ENCODE peak calls at places on chromosomes 3 and 15, in four cellular contexts. G is psoas muscle, U is tibial artery, Y is GM23248. T is an unnamed sample.

GRCh38 chr3:197114007-197114406 is 84.4 kb upstream of the MELTF start:
- DNase-seq in G (no peak), U (no peak), Y (no peak), T (no peak)

GRCh38 chr3:106842151-106842550 is 535.1 kb upstream of the CCDC54 start:
- DNase-seq in G (no peak), U (no peak), Y (no peak), T (no peak)

GRCh38 chr3:82568776-82569338 is 807.4 kb upstream of the GBE1 start:
- DNase-seq in G (no peak), U (no peak), Y (no peak), T (no peak)

GRCh38 chr3:114218006-114218405 is 19.4 kb downstream of the ZNF80 start:
- DNase-seq in G (no peak), U (no peak), Y (no peak), T (no peak)

GRCh38 chr3:144770813-144771400 is 799.3 kb downstream of the DIPK2A start:
- DNase-seq in G (no peak), U (no peak), Y (peak; percentile 59), T (peak; percentile 28)

GRCh38 chr15:101070502-101071273 is 151.5 kb downstream of the LRRK1 start:
- DNase-seq in G (no peak), U (no peak), Y (peak; percentile 90), T (peak; percentile 90)

GRCh38 chr3:101050061-101050460 is 56.8 kb upstream of the ABI3BP start:
- DNase-seq in G (no peak), U (no peak), Y (no peak), T (no peak)

GRCh38 chr3:72383896-72384295 is 464.3 kb downstream of the SHQ1 start:
- DNase-seq in G (no peak), U (no peak), Y (no peak), T (peak; percentile 90)

GRCh38 chr3:186476044-186476468 is 68.1 kb downstream of the CRYGS start:
- DNase-seq in G (no peak), U (no peak), Y (no peak), T (peak; percentile 40)

GRCh38 chr3:156583469-156583868 is 28.6 kb upstream of the SSR3 start:
- DNase-seq in G (no peak), U (no peak), Y (no peak), T (no peak)

GRCh38 chr3:164048451-164048850 is 1029.8 kb downstream of the SI start:
- DNase-seq in G (no peak), U (no peak), Y (no peak), T (no peak)

GRCh38 chr3:56771376-56771775 is 30.4 kb downstream of the ARHGEF3 start:
- DNase-seq in G (no peak), U (no peak), Y (no peak), T (no peak)

GRCh38 chr3:131114201-131114600 is 87.5 kb downstream of the NEK11 start:
- DNase-seq in G (no peak), U (no peak), Y (no peak), T (no peak)

GRCh38 chr15:25635190-25635589 is 196.4 kb upstream of the UBE3A start:
- DNase-seq in G (no peak), U (no peak), Y (peak; percentile 44), T (no peak)

GRCh38 chr15:70213779-70214178 is 116.1 kb upstream of the TLE3 start:
- DNase-seq in G (no peak), U (no peak), Y (no peak), T (no peak)

GRCh38 chr3:31543375-31543774 is 10.7 kb downstream of the STT3B start:
- DNase-seq in G (no peak), U (no peak), Y (peak; percentile 57), T (peak; percentile 27)

DNA sequence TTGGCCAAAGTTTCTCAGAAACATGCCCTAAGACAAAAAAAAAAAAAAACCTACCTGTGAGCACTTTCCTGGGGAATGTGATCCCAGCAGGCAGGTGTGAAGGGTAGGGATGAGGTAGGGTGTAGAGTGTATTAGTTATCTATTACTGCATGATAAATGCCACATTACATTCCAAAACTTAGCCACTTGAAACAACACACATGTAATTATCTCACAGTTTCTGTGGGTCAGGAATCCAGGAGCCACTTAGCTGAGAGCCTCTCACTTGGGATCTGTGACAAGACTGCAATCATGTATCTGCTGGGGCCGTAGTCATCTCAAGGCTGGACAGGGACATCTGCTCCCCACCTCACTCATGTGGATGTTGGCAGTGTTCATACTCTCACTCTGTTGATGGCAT is 18.9 kb upstream of the FBN1 start:
- DNase-seq in G (no peak), U (no peak), Y (no peak), T (no peak)
- H3K4me3 ChIP-seq in G (no peak overlapping the region), U (no peak overlapping the region), Y (no peak overlapping the region), T (no peak overlapping the region)

GRCh38 chr15:93311620-93312019 is 222.6 kb upstream of the RGMA start:
- DNase-seq in G (no peak), U (no peak), Y (no peak), T (no peak)
- H3K27me3 ChIP-seq in G (no peaks in the 10 kb centered on the region), U (no peaks in the 10 kb centered on the region), Y (no peaks in the 10 kb centered on the region), T (no peaks in the 10 kb centered on the region)

DNA sequence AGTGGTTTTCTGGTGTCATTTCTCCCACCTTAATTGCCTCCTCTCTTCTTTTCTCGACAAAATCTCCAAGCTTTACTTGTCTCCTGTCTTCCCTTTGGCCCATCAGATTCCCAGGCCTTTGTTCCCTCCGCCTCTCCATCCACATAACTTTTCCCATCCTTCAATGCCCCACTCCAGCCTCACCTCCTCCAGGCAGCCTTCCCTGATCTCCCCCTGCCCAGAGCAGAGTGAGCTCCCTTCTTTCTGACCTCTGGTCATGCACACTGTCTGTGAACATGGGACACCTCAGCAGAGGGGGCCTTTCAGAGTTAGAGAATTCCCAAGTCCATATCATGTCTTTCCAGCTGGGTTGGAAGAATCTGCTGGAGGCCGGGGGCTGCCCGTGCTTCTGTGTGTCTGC is 14.6 kb upstream of the SSUH2 start:
- DNase-seq in G (no peak), U (no peak), Y (no peak), T (no peak)
- H3K4me3 ChIP-seq in G (no peak overlapping the region), U (no peak overlapping the region), Y (no peak overlapping the region), T (no peak overlapping the region)

DNA sequence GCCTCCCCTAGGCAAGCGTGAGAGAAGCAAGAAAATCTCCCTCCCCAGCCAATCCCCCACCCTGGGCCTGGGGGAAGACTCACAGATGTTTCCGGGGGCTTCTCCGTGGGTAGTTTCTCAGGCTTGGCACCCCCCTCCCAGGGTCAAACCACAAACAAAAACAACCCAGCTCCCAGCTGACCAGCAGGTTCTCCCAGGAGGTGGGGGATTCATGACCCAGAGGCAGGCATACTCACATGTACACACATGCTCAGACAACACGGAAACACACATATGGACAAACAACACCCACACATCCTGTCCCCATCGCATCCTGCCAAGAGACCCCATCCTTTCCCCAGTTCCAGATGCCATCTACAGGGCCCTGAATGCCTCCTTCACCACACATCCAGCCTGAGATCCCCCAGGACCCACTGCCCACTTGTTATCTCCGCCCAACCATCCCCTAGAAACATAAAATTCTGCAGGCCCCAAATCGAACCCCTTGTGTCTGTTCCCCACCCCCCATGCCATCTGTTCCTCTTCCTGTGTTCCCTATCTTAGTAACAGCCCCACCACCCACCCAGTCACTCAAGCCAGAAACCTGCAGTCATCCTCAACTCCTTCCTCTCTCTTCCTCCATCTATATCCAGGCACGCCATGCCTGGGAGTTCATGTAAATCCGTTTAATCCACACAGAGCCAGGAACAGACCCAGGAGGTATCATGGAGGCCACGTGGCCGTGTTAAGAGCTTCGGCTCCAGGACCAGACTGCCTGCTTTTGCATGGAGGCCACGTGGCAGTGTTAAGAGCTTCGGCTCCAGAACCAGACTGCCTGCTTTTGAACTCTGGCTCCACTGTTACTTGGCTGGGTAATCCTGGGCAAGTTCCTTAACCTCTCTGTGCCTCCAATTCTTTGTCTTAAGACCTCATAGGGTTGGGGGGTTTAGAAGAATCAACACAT is 5.0 kb downstream of the CSRNP1 start:
- DNase-seq in G (no peak), U (peak; percentile 61), Y (peak; percentile 45), T (peak; percentile 68)
- H3K27me3 ChIP-seq in G (no peaks in the 10 kb centered on the region), U (no peaks in the 10 kb centered on the region), Y (no peaks in the 10 kb centered on the region), T (no peaks in the 10 kb centered on the region)

GRCh38 chr3:136962961-136963360 is 5.2 kb downstream of the IL20RB start:
- DNase-seq in G (no peak), U (no peak), Y (no peak), T (no peak)

GRCh38 chr3:136958931-136959330 is 1.1 kb downstream of the IL20RB start:
- DNase-seq in G (no peak), U (no peak), Y (peak; percentile 53), T (no peak)

GRCh38 chr3:136959599-136959998 is 1.8 kb downstream of the IL20RB start:
- DNase-seq in G (no peak), U (no peak), Y (peak; percentile 40), T (no peak)

GRCh38 chr3:136957751-136958288 is at the start of gene IL20RB:
- DNase-seq in G (no peak), U (no peak), Y (peak; percentile 97), T (peak; percentile 89)

DNA sequence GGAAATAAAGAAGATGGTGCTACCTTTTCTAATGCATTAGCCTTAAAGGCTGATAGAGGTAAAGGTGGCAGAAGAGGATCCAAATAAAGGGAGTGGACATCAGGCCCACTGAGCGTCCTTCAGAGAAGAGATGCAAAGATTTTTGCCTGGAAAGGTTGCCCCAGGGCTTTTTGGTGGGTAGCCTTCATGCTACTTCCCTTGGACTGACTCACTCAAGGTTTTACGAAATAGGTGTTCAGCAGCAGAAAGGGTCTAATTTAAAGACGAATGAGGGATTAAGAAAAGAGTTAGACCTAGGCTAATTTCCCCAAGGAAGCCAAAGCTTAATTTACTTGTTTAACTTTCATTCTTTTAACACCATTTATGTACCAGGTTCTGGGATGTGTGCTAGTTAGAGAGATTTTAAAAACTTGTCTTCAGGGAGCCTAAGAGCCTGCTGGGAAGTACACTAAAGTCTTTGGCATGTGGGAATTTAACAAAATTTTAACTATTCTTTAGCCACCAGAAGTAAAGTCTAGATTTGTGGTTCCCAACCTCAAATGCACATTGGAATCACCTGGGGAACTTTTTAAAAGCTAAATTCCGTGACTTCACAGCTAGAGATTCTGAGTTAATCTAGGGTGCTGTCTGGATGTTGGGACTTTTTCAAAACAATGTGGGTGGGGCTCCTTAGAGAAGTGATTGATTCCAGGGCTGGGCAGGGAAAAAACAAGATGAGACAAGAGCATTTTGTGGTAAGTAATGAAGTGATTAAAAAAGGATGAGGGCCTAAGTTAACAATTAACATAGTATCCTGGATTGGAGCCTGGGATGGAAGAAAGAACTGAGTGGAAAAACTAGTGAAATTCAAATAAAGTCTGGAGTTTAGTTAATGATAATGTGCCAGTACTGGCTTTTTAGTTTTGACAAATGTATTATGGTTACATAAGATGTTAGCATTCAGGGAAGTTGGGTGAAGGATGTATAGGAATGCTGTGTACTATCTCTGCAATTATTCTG is 3.4 kb downstream of the IL20RB start:
- DNase-seq in G (no peak), U (no peak), Y (peak; percentile 91), T (peak; percentile 90)
- H3K4me3 ChIP-seq in G (no peak overlapping the region), U (no peak overlapping the region), Y (peak overlapping the region; percentile 85), T (peak overlapping the region; percentile 1)

DNA sequence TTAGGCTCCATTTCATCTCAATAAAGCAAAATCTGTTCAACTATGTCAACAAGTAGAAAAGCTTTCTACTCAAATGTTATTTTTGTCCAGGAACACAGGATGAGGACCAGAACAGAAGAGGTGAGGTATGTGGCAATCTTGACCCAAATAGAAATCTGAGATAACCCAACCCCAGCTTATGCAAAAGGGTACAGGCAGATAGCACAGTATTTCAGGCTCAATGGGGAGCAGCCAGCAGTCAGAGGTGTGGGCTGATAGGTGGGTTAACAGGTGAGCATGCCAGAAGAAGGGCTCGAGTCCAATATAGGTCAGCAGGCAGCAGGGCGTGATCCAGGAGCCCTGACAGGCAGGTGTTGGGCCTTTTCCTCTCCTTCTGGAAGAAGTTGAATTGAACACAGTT is 281.2 kb upstream of the NR2F2 start:
- DNase-seq in G (no peak), U (no peak), Y (no peak), T (no peak)
- H3K27me3 ChIP-seq in G (no peaks in the 10 kb centered on the region), U (no peaks in the 10 kb centered on the region), Y (no peaks in the 10 kb centered on the region), T (no peaks in the 10 kb centered on the region)

DNA sequence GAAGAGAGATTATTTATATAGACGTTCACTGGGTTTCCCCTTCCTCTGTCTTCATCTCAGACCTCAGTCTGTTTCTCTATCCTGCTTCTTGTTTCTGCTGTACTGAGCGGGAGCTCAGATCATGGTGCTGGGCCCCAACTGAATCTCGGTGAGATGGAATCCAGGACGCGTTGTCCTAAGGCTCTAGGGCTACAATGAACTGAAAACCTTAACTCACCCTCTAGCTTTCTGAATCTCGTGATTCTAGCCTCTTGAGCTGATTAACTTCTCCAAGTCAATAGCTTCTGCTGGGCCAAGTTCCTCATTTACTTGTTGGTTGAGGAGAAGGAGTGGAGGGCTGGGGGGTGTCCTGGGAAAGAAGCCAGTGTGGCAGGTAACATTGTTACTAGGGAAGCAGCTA is 32.7 kb upstream of the MAP3K13 start:
- DNase-seq in G (no peak), U (no peak), Y (no peak), T (no peak)
- H3K4me3 ChIP-seq in G (no peak overlapping the region), U (no peak overlapping the region), Y (no peak overlapping the region), T (no peak overlapping the region)